ENCODE peak calls at places on chromosomes 2 and 18, in ten cellular contexts. M, J, Z, E, P, R, H, I, U and K are unnamed samples.

GRCh38 chr18:63130176-63130575 is 189.4 kb downstream of the BCL2 start:
- DNase-seq in M (no peak), J (no peak), Z (no peak), E (no peak), P (no peak), R (no peak), H (no peak), I (no peak), U (no peak), K (no peak)

GRCh38 chr2:176122633-176123482 is at the start of gene HOXD9:
- DNase-seq in M (peak; percentile 87), J (no peak), Z (no peak), E (no peak), P (peak; percentile 84), R (no peak), H (no peak), I (no peak), U (no peak), K (no peak)

GRCh38 chr2:41668529-41668928 is 379.3 kb upstream of the PKDCC start:
- DNase-seq in M (no peak), J (no peak), Z (no peak), E (no peak), P (no peak), R (no peak), H (peak; percentile 60), I (no peak), U (no peak), K (no peak)

GRCh38 chr2:46040563-46041155 is 256.5 kb upstream of the EPAS1 start:
- DNase-seq in M (no peak), J (no peak), Z (no peak), E (no peak), P (no peak), R (no peak), H (no peak), I (no peak), U (no peak), K (no peak)

GRCh38 chr2:185475868-185476267 is 262.7 kb upstream of the FSIP2 start:
- DNase-seq in M (no peak), J (no peak), Z (no peak), E (no peak), P (no peak), R (no peak), H (peak; percentile 42), I (no peak), U (no peak), K (no peak)

GRCh38 chr18:7608174-7608550 is 41.0 kb downstream of the PTPRM start:
- DNase-seq in M (no peak), J (no peak), Z (no peak), E (no peak), P (no peak), R (no peak), H (no peak), I (no peak), U (no peak), K (no peak)

GRCh38 chr2:37321029-37321682 is 3.5 kb downstream of the PRKD3 start:
- DNase-seq in M (no peak), J (no peak), Z (no peak), E (no peak), P (no peak), R (no peak), H (no peak), I (no peak), U (no peak), K (no peak)

GRCh38 chr18:37254256-37254880 is 311.2 kb downstream of the CELF4 start:
- DNase-seq in M (no peak), J (no peak), Z (no peak), E (no peak), P (no peak), R (no peak), H (peak; percentile 28), I (no peak), U (peak; percentile 26), K (no peak)

GRCh38 chr2:171995586-171995985 is 4.2 kb upstream of the METAP1D start:
- DNase-seq in M (no peak), J (no peak), Z (no peak), E (no peak), P (no peak), R (no peak), H (no peak), I (no peak), U (no peak), K (no peak)

GRCh38 chr2:171986778-171987177 is 13.0 kb upstream of the METAP1D start:
- DNase-seq in M (no peak), J (no peak), Z (no peak), E (no peak), P (no peak), R (no peak), H (no peak), I (no peak), U (no peak), K (no peak)

GRCh38 chr2:171985076-171985475 is 14.7 kb upstream of the METAP1D start:
- DNase-seq in M (no peak), J (no peak), Z (no peak), E (no peak), P (no peak), R (no peak), H (no peak), I (no peak), U (no peak), K (no peak)

GRCh38 chr2:171996021-171996420 is 3.7 kb upstream of the METAP1D start:
- DNase-seq in M (no peak), J (no peak), Z (no peak), E (no peak), P (no peak), R (no peak), H (no peak), I (no peak), U (no peak), K (no peak)

DNA sequence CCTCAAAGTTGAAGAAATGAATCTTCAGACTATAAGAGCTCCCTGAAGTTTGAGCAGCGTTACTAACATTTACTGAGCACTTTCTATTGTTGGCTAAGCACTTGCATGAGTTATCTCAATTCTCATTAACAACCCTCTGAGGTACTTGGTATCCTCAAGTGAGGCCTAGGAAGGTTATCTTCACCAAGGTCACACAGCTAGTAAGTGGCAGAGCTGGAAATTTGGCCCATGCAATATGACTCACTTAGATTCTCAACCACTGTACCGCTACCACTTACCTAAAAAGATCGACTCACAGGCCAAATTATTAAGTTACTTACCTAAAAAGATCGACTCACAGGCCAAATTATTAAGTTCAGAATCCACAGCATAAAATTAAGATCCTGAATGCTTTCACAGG is 8.7 kb upstream of the METAP1D start:
- DNase-seq in M (no peak), J (no peak), Z (no peak), E (no peak), P (no peak), R (no peak), H (no peak), I (peak; percentile 41), U (no peak), K (no peak)
- TF ChIP-seq POLR2AphosphoS5 in M (no peak), J (no peak), Z (no peak), E (no peak), P (no peak), R (no peak), H (no peak), I (no peak), U (no peak), K (no peak)

GRCh38 chr18:8625693-8626092 is 16.5 kb downstream of the RAB12 start:
- DNase-seq in M (no peak), J (no peak), Z (no peak), E (no peak), P (no peak), R (no peak), H (no peak), I (no peak), U (no peak), K (no peak)

GRCh38 chr18:8627107-8627472 is 17.9 kb downstream of the RAB12 start:
- DNase-seq in M (no peak), J (no peak), Z (no peak), E (no peak), P (no peak), R (no peak), H (no peak), I (no peak), U (no peak), K (no peak)

GRCh38 chr18:8626414-8627106 is 17.3 kb downstream of the RAB12 start:
- DNase-seq in M (no peak), J (peak; percentile 25), Z (no peak), E (no peak), P (peak; percentile 48), R (no peak), H (no peak), I (no peak), U (no peak), K (no peak)

GRCh38 chr18:8629602-8630001 is 20.4 kb downstream of the RAB12 start:
- DNase-seq in M (no peak), J (no peak), Z (no peak), E (no peak), P (no peak), R (no peak), H (no peak), I (no peak), U (no peak), K (no peak)

DNA sequence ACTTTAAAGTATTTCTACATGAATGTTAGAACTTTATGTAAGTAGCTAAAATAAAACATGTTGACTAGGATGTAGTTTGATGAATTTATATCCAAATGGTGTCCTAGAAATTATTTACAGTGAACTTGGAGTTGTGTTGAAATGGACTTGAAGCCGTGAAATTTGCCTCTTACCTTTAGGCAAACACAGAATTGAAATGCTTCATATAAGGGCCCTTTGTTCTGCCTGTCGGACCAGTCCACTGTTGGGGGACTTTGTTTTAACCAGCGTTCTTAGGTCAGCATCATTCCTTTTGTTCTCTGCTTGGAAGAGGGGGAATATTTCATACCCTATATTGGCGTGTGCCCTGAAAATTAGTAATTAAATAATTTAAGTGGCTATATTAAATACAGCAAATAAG is 18.3 kb downstream of the RAB12 start:
- DNase-seq in M (no peak), J (peak; percentile 85), Z (no peak), E (no peak), P (no peak), R (no peak), H (no peak), I (no peak), U (no peak), K (no peak)
- H3K27ac ChIP-seq in M (no peak overlapping the region), J (peak overlapping the region; percentile 36), Z (no peak overlapping the region), E (no peak overlapping the region), P (no peak overlapping the region), R (no peak overlapping the region), H (peak overlapping the region; percentile 29), I (no peak overlapping the region), U (no peak overlapping the region), K (no peak overlapping the region)

GRCh38 chr18:75546964-75547363 is 119.5 kb upstream of the SMIM21 start:
- DNase-seq in M (no peak), J (no peak), Z (no peak), E (no peak), P (no peak), R (no peak), H (peak; percentile 24), I (no peak), U (no peak), K (no peak)
- TF ChIP-seq CTCF in M (no peak), J (peak; percentile 41), Z (no peak), E (no peak), P (no peak), R (peak; percentile 49), H (peak; percentile 54), I (no peak), U (no peak), K (no peak)

DNA sequence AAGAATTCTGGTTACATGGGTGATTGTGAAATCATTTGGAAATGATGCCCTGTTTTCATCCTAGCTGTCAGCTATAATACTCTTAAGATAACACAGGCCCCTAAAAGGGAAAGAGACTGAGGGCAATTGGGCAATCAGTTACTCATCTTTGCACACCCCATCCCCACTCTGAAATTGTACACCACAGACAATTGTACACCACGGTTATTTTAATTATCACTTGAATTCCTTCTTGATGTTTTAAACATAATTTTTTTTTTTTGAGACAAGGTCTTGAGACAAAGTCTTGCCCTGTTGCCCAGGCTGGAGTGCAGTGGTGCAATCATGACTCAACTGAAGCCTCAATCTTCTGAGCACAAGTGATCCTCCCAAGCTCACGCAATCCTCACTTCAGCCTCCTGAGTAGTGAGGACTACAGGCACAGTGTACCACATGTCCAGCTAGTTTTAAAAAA is 862.4 kb upstream of the ACVR2A start:
- DNase-seq in M (peak; percentile 82), J (no peak), Z (no peak), E (peak; percentile 29), P (no peak), R (no peak), H (no peak), I (peak; percentile 61), U (peak; percentile 25), K (peak; percentile 35)
- TF ChIP-seq POLR2AphosphoS5 in M (peak; percentile 65), J (no peak), Z (no peak), E (no peak), P (no peak), R (no peak), H (no peak), I (peak; percentile 30), U (peak; percentile 74), K (peak; percentile 62)